ENCODE peak calls at places on chromosome 20, in six cellular contexts. L is SK-N-SH, E is GM12892, C is HepG2, R is K562, O is H1. J is an unnamed sample.
A peak's percentile ranks its signal among the peaks of the same experiment; 100 is the strongest.

GRCh38 chr20:46361386-46361785 is 45.0 kb downstream of the ELMO2 start:
- DNase-seq in L (no peak), E (no peak), C (no peak), R (no peak), O (no peak), J (no peak)

GRCh38 chr20:6492396-6493055 is 275.0 kb upstream of the BMP2 start:
- DNase-seq in L (no peak), E (no peak), C (no peak), R (no peak), O (no peak), J (no peak)

GRCh38 chr20:41229259-41229658 is 88.3 kb downstream of the ZHX3 start:
- DNase-seq in L (no peak), E (no peak), C (no peak), R (no peak), O (no peak), J (no peak)

GRCh38 chr20:50141811-50142561 is 11.5 kb downstream of the PEDS1 start:
- DNase-seq in L (no peak), E (no peak), C (no peak), R (no peak), O (no peak), J (no peak)

GRCh38 chr20:53658327-53658726 is 64.7 kb upstream of the ZNF217 start:
- DNase-seq in L (no peak), E (no peak), C (no peak), R (no peak), O (no peak), J (no peak)

GRCh38 chr20:44187054-44187762 is at the start of gene JPH2:
- DNase-seq in L (peak; percentile 64), E (no peak), C (no peak), R (no peak), O (peak; percentile 77), J (no peak)

GRCh38 chr20:23087587-23088275 is 1.6 kb upstream of the CD93 start:
- DNase-seq in L (no peak), E (no peak), C (no peak), R (no peak), O (no peak), J (no peak)

GRCh38 chr20:7790189-7790588 is 150.1 kb downstream of the HAO1 start:
- DNase-seq in L (no peak), E (no peak), C (no peak), R (no peak), O (no peak), J (no peak)

GRCh38 chr20:6231551-6231950 is 108.7 kb upstream of the FERMT1 start:
- DNase-seq in L (no peak), E (no peak), C (no peak), R (no peak), O (no peak), J (no peak)

GRCh38 chr20:51185861-51186260 is 163.0 kb upstream of the KCNG1 start:
- DNase-seq in L (no peak), E (no peak), C (no peak), R (no peak), O (no peak), J (no peak)

GRCh38 chr20:47778398-47779354 is 6.6 kb downstream of the SULF2 start:
- DNase-seq in L (no peak), E (no peak), C (no peak), R (no peak), O (no peak), J (no peak)

GRCh38 chr20:34472246-34472925 is 43.8 kb upstream of the DYNLRB1 start:
- DNase-seq in L (no peak), E (no peak), C (no peak), R (peak; percentile 33), O (no peak), J (no peak)

GRCh38 chr20:1184638-1185315 is at the start of gene TMEM74B:
- DNase-seq in L (peak; percentile 79), E (no peak), C (no peak), R (peak; percentile 70), O (peak; percentile 71), J (peak; percentile 37)

GRCh38 chr20:23050847-23051627 is 1.6 kb upstream of the THBD start:
- DNase-seq in L (no peak), E (no peak), C (no peak), R (peak; percentile 61), O (peak; percentile 98), J (peak; percentile 35)

GRCh38 chr20:9594284-9594875 is 80.0 kb downstream of the LAMP5 start:
- DNase-seq in L (no peak), E (no peak), C (peak; percentile 47), R (no peak), O (no peak), J (no peak)

GRCh38 chr20:25865715-25866656 is 169.3 kb upstream of the ZNF337 start:
- DNase-seq in L (peak; percentile 83), E (no peak), C (peak; percentile 73), R (peak; percentile 39), O (peak; percentile 74), J (no peak)

GRCh38 chr20:46356195-46357029 is 48.1 kb upstream of the CDH22 start:
- DNase-seq in L (no peak), E (no peak), C (no peak), R (no peak), O (no peak), J (no peak)

GRCh38 chr20:33685328-33686007 is 717 bp downstream of the E2F1 start:
- DNase-seq in L (peak; percentile 80), E (peak; percentile 79), C (peak; percentile 71), R (peak; percentile 92), O (peak; percentile 63), J (peak; percentile 71)

GRCh38 chr20:34558320-34559202 is at the start of gene MAP1LC3A:
- DNase-seq in L (peak; percentile 99), E (peak; percentile 87), C (no peak), R (peak; percentile 64), O (peak; percentile 97), J (peak; percentile 94)

GRCh38 chr20:46192376-46192944 is 74.3 kb downstream of the CD40 start:
- DNase-seq in L (peak; percentile 89), E (no peak), C (no peak), R (no peak), O (no peak), J (no peak)

GRCh38 chr20:53949319-53949839 is 121.0 kb downstream of the BCAS1 start:
- DNase-seq in L (no peak), E (no peak), C (no peak), R (no peak), O (peak; percentile 43), J (no peak)

GRCh38 chr20:25099580-25099979 is 17.6 kb upstream of the VSX1 start:
- DNase-seq in L (no peak), E (no peak), C (no peak), R (no peak), O (no peak), J (no peak)

GRCh38 chr20:10802201-10802600 is 128.4 kb upstream of the JAG1 start:
- DNase-seq in L (no peak), E (no peak), C (no peak), R (no peak), O (no peak), J (no peak)

GRCh38 chr20:53816872-53817398 is 223.3 kb upstream of the ZNF217 start:
- DNase-seq in L (no peak), E (no peak), C (no peak), R (no peak), O (no peak), J (no peak)

GRCh38 chr20:48157970-48158369 is 372.7 kb upstream of the SULF2 start:
- DNase-seq in L (no peak), E (no peak), C (no peak), R (no peak), O (no peak), J (no peak)

DNA sequence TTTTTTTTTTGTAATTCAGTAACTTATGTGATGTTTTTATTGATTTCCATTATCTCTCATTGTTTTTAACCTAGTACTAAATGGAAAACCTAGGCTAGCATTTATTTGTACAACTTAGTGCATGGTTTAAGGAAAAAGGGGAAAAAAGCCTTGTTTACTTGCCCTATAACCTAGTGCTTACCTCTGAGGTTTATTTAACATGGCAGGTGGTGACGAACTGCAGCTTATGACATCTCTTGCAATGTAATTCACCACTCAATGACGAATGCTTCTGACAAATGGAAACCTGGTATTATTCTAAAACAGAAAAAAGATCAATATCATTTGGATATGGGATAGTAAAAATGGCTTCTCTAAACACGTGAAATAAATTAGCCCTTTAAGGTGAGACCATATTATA is 618.6 kb upstream of the FLRT3 start:
- DNase-seq in L (no peak), E (no peak), C (no peak), R (no peak), O (no peak), J (no peak)
- TF ChIP-seq TAF1 in L (no peak), E (no peak), C (no peak), R (no peak), O (no peak), J (no peak)

GRCh38 chr20:17992224-17992637 is 23.4 kb downstream of the MGME1 start:
- DNase-seq in L (no peak), E (no peak), C (no peak), R (no peak), O (no peak), J (no peak)
- TF ChIP-seq TAF1 in L (no peak), E (no peak), C (no peak), R (no peak), O (no peak), J (no peak)

DNA sequence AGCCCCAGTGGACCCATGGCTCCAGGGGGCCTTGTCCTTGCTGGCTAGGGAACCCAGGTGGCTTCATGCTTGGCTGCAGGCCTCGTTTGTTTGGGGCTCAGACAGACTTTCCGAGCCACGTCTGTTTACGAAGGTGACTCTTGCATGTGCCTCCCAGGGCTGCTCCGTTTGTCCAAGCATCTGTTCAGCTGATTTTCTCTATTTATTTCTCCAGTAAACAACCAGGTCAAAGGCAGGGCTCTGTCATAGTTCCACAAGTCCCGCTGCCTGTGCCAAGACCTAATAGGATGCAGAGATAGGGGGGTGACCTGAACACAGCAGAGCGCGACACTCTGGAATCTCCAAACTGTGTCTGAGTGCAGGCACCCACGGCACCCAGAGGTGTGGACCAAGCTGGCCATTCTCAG is 12.8 kb upstream of the SPO11 start:
- DNase-seq in L (no peak), E (no peak), C (no peak), R (no peak), O (no peak), J (no peak)
- TF ChIP-seq TAF1 in L (no peak), E (no peak), C (no peak), R (no peak), O (no peak), J (no peak)

GRCh38 chr20:58267389-58268215 is 39.1 kb upstream of the ANKRD60 start:
- DNase-seq in L (no peak), E (no peak), C (no peak), R (no peak), O (no peak), J (no peak)

GRCh38 chr20:58271596-58272460 is 37.7 kb upstream of the RAB22A start:
- DNase-seq in L (peak; percentile 50), E (no peak), C (no peak), R (no peak), O (no peak), J (no peak)

GRCh38 chr20:58268421-58268821 is 40.0 kb upstream of the ANKRD60 start:
- DNase-seq in L (no peak), E (no peak), C (peak; percentile 22), R (no peak), O (no peak), J (no peak)

GRCh38 chr20:58264271-58264670 is 35.8 kb upstream of the ANKRD60 start:
- DNase-seq in L (no peak), E (no peak), C (no peak), R (no peak), O (no peak), J (no peak)

GRCh38 chr20:58268936-58269619 is 40.4 kb upstream of the RAB22A start:
- DNase-seq in L (no peak), E (no peak), C (no peak), R (no peak), O (no peak), J (no peak)
- TF ChIP-seq TAF1 in L (no peak), E (no peak), C (no peak), R (no peak), O (no peak), J (no peak)